ENCODE peak calls at places on chromosome 5, in four cellular contexts. H, F, T and N are unnamed samples.

GRCh38 chr5:122723606-122724352 is 51.1 kb upstream of the SNX2 start:
- ATAC-seq in H (peak), F (no peak), T (no peak), N (peak)

GRCh38 chr5:62111428-62111827 is 194.6 kb upstream of the KIF2A start:
- ATAC-seq in H (no peak), F (no peak), T (no peak), N (no peak)

GRCh38 chr5:115330868-115331267 is 34.4 kb upstream of the CCDC112 start:
- ATAC-seq in H (peak), F (no peak), T (no peak), N (no peak)

GRCh38 chr5:61270510-61271165 is 61.4 kb upstream of the ZSWIM6 start:
- ATAC-seq in H (no peak), F (no peak), T (no peak), N (no peak)

GRCh38 chr5:174166231-174167079 is 120.9 kb downstream of the NSG2 start:
- ATAC-seq in H (no peak), F (no peak), T (no peak), N (no peak)

GRCh38 chr5:6466975-6467567 is 18.4 kb downstream of the UBE2QL1 start:
- ATAC-seq in H (no peak), F (no peak), T (no peak), N (no peak)

GRCh38 chr5:20683241-20683940 is 695.4 kb upstream of the CDH18 start:
- ATAC-seq in H (no peak), F (no peak), T (no peak), N (no peak)

GRCh38 chr5:32504923-32505596 is 60.5 kb upstream of the ZFR start:
- ATAC-seq in H (peak), F (no peak), T (peak), N (peak)

GRCh38 chr5:151108566-151108965 is 27.7 kb upstream of the TNIP1 start:
- ATAC-seq in H (no peak), F (no peak), T (peak), N (no peak)

GRCh38 chr5:173457482-173457881 is 129.3 kb upstream of the STC2 start:
- ATAC-seq in H (no peak), F (no peak), T (peak), N (no peak)

GRCh38 chr5:160743027-160743426 is 109.0 kb downstream of the ATP10B start:
- ATAC-seq in H (peak), F (no peak), T (no peak), N (no peak)

GRCh38 chr5:136526798-136527197 is 161.5 kb upstream of the TRPC7 start:
- ATAC-seq in H (no peak), F (no peak), T (no peak), N (no peak)

GRCh38 chr5:135221187-135221473 is 177.9 kb downstream of the MACROH2A1 start:
- ATAC-seq in H (no peak), F (no peak), T (no peak), N (no peak)

GRCh38 chr5:16548115-16548514 is 68.7 kb downstream of the RETREG1 start:
- ATAC-seq in H (no peak), F (no peak), T (no peak), N (no peak)

GRCh38 chr5:171692106-171692505 is 93.5 kb upstream of the SMIM23 start:
- ATAC-seq in H (no peak), F (no peak), T (no peak), N (no peak)

GRCh38 chr5:79168031-79168430 is 56.4 kb downstream of the BHMT start:
- ATAC-seq in H (no peak), F (no peak), T (no peak), N (no peak)

GRCh38 chr5:95884021-95884333 is 61.5 kb upstream of the GLRX start:
- ATAC-seq in H (peak), F (no peak), T (no peak), N (peak)

GRCh38 chr5:127963233-127963632 is 120.3 kb upstream of the SLC12A2 start:
- ATAC-seq in H (no peak), F (no peak), T (no peak), N (no peak)

GRCh38 chr5:1652873-1653707 is 129.3 kb upstream of the LPCAT1 start:
- ATAC-seq in H (peak), F (no peak), T (peak), N (no peak)

GRCh38 chr5:144742376-144742775 is 571.7 kb downstream of the KCTD16 start:
- ATAC-seq in H (no peak), F (no peak), T (no peak), N (no peak)

GRCh38 chr5:172766287-172767104 is 4.5 kb downstream of the DUSP1 start:
- ATAC-seq in H (no peak), F (no peak), T (peak), N (peak)

GRCh38 chr5:140324041-140324833 is 21.3 kb upstream of the PFDN1 start:
- ATAC-seq in H (no peak), F (no peak), T (no peak), N (no peak)

GRCh38 chr5:81783401-81783800 is 32.5 kb upstream of the SSBP2 start:
- ATAC-seq in H (no peak), F (no peak), T (no peak), N (no peak)

GRCh38 chr5:141960018-141960417 is 2.0 kb upstream of the PCDH12 start:
- ATAC-seq in H (peak), F (peak), T (peak), N (no peak)

GRCh38 chr5:26692952-26693351 is 345.4 kb downstream of the CDH9 start:
- ATAC-seq in H (no peak), F (no peak), T (no peak), N (no peak)

GRCh38 chr5:61532983-61533382 is 200.9 kb downstream of the ZSWIM6 start:
- ATAC-seq in H (no peak), F (no peak), T (no peak), N (no peak)

GRCh38 chr5:148829734-148830133 is 3.3 kb downstream of the ADRB2 start:
- ATAC-seq in H (no peak), F (no peak), T (no peak), N (no peak)